ENCODE peak calls at places on chromosomes 5 and 9, in seven cellular contexts. H is psoas muscle, E is spleen, B is fibroblast of villous mesenchyme, F is kidney, G is lower leg skin, V is fibroblast of pulmonary artery. S is an unnamed sample.
A peak's percentile ranks its signal among the peaks of the same experiment; 100 is the strongest.

GRCh38 chr5:140608730-140609520 is 24.1 kb downstream of the CD14 start:
- DNase-seq in G (no peak), V (peak; percentile 58), B (no peak), H (no peak), E (no peak), F (no peak), S (peak; percentile 61)

GRCh38 chr5:141747646-141748229 is 65.7 kb upstream of the ARAP3 start:
- DNase-seq in B (no peak), E (peak; percentile 63), H (no peak), F (no peak), G (no peak), V (no peak), S (no peak)

GRCh38 chr9:23005061-23005690 is 558.6 kb downstream of the DMRTA1 start:
- DNase-seq in B (no peak), V (no peak), H (no peak), G (no peak), E (no peak), F (no peak), S (no peak)

GRCh38 chr5:92401492-92401891 is 1018.4 kb upstream of the ARRDC3 start:
- DNase-seq in G (no peak), H (no peak), B (no peak), E (no peak), F (no peak), V (peak; percentile 63), S (peak; percentile 43)

GRCh38 chr5:79318935-79319614 is 83.1 kb downstream of the JMY start:
- DNase-seq in E (no peak), G (no peak), F (no peak), B (peak; percentile 86), V (peak; percentile 85), H (no peak), S (peak; percentile 75)

GRCh38 chr5:158722940-158723339 is 376.8 kb downstream of the EBF1 start:
- DNase-seq in F (no peak), B (no peak), E (no peak), G (no peak), V (no peak), H (no peak), S (no peak)

GRCh38 chr9:7542648-7543165 is 256.9 kb downstream of the DMAC1 start:
- DNase-seq in H (no peak), E (no peak), F (no peak), G (no peak), B (no peak), V (no peak), S (no peak)

GRCh38 chr5:80146036-80146435 is 109.8 kb downstream of the SERINC5 start:
- DNase-seq in H (no peak), E (no peak), G (no peak), B (no peak), V (no peak), F (no peak), S (no peak)

GRCh38 chr5:169649486-169649885 is 12.4 kb downstream of the DOCK2 start:
- DNase-seq in B (no peak), E (no peak), G (no peak), V (no peak), H (no peak), F (no peak), S (no peak)

GRCh38 chr9:18343799-18344198 is 130.2 kb upstream of the ADAMTSL1 start:
- DNase-seq in G (no peak), F (no peak), V (peak; percentile 83), B (peak; percentile 54), H (no peak), E (no peak), S (peak; percentile 86)

GRCh38 chr9:105959491-105959890 is 265.1 kb downstream of the TMEM38B start:
- DNase-seq in E (no peak), F (no peak), B (no peak), V (no peak), G (no peak), H (no peak), S (no peak)

GRCh38 chr5:59814563-59814872 is 79.0 kb downstream of the PDE4D start:
- DNase-seq in H (no peak), E (no peak), G (no peak), F (no peak), B (no peak), V (no peak), S (no peak)

GRCh38 chr9:35237303-35237702 is 75.5 kb downstream of the UNC13B start:
- DNase-seq in B (no peak), F (no peak), E (no peak), V (no peak), G (no peak), H (no peak), S (no peak)

GRCh38 chr5:127256886-127257597 is 33.6 kb upstream of the MEGF10 start:
- DNase-seq in H (no peak), V (no peak), F (no peak), E (no peak), G (no peak), B (no peak), S (no peak)

GRCh38 chr5:5384634-5385033 is 37.8 kb upstream of the ICE1 start:
- DNase-seq in B (no peak), H (no peak), E (no peak), G (no peak), F (no peak), V (no peak), S (no peak)

GRCh38 chr5:124402144-124402581 is 344.3 kb downstream of the ZNF608 start:
- DNase-seq in H (no peak), B (peak; percentile 41), G (peak; percentile 87), F (no peak), E (no peak), V (peak; percentile 79), S (peak; percentile 41)

GRCh38 chr9:93672622-93673270 is 96.4 kb downstream of the PHF2 start:
- DNase-seq in E (no peak), G (no peak), B (no peak), H (peak; percentile 24), V (no peak), F (peak; percentile 17), S (no peak)

GRCh38 chr9:20623021-20623747 is 885 bp upstream of the MLLT3 start:
- DNase-seq in E (peak; percentile 87), H (peak; percentile 55), B (no peak), G (peak; percentile 87), F (peak; percentile 80), V (no peak), S (no peak)

GRCh38 chr9:79584655-79584982 is 12.9 kb downstream of the TLE4 start:
- DNase-seq in F (no peak), G (no peak), B (no peak), H (no peak), V (no peak), E (no peak), S (no peak)

GRCh38 chr5:176531902-176532493 is 5.2 kb downstream of the RNF44 start:
- DNase-seq in B (no peak), E (peak; percentile 84), H (no peak), G (no peak), F (peak; percentile 74), V (no peak), S (no peak)

GRCh38 chr9:107588393-107588792 is 98.8 kb upstream of the KLF4 start:
- DNase-seq in E (no peak), B (no peak), V (no peak), G (no peak), F (no peak), H (no peak), S (no peak)

GRCh38 chr5:55316289-55316688 is 8.5 kb downstream of the MTREX start:
- DNase-seq in H (no peak), E (no peak), B (no peak), G (no peak), V (no peak), F (no peak), S (no peak)
- TF ChIP-seq CTCF in H (no peak), E (no peak), B (no peak), G (no peak), V (no peak), F (no peak), S (no peak)

DNA sequence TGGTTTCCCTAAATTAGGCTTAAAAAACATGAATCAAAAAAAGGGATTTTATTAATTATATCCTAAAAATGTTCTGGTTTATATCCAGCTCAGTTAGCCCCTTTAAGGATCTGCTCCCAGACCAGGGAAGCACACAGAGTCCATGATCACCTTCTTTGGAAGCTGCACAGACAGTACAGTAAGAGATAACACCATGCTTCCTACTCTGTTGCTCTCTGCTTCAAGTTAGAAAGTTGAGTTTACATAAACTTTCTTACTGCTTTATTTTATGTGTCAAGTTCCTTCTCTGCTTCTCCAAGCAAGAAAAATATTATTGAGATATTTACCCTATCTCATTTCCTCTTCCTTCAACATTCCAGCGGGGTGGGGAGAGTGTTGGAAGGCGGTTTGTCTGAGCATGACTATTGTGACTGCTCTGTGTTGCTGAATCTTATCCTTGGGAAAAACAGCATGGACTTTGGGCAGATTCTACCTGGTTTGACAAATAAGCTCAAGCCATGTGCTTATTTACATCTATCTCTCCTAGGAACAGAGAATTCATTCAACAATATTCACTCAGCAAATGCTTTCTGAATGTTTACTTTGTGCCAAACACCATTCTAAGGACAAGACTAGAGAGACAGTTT is 66.8 kb upstream of the EPB41L4A start:
- DNase-seq in F (no peak), G (no peak), E (no peak), B (no peak), V (peak; percentile 26), H (no peak), S (peak; percentile 47)
- H3K4me3 ChIP-seq in F (no peak overlapping the region), G (no peak overlapping the region), E (no peak overlapping the region), B (no peak overlapping the region), V (no peak overlapping the region), H (no peak overlapping the region), S (no peak overlapping the region)

GRCh38 chr5:137040641-137041340 is 458.3 kb downstream of the SPOCK1 start:
- DNase-seq in F (no peak), E (no peak), V (no peak), H (no peak), B (no peak), G (no peak), S (no peak)

GRCh38 chr5:137035480-137035878 is 463.6 kb downstream of the SPOCK1 start:
- DNase-seq in H (no peak), B (no peak), G (no peak), E (no peak), V (peak; percentile 4), F (no peak), S (no peak)

GRCh38 chr5:137037848-137038247 is 461.3 kb downstream of the SPOCK1 start:
- DNase-seq in V (no peak), H (no peak), G (no peak), B (no peak), F (no peak), E (no peak), S (no peak)

GRCh38 chr5:137036630-137037029 is 462.5 kb downstream of the SPOCK1 start:
- DNase-seq in H (no peak), E (no peak), F (no peak), B (no peak), G (no peak), V (no peak), S (no peak)

GRCh38 chr5:137039939-137040515 is 459.1 kb downstream of the SPOCK1 start:
- DNase-seq in V (no peak), H (no peak), E (no peak), G (no peak), B (no peak), F (no peak), S (no peak)
- TF ChIP-seq CTCF in V (no peak), H (no peak), E (no peak), G (no peak), B (no peak), F (no peak), S (no peak)

DNA sequence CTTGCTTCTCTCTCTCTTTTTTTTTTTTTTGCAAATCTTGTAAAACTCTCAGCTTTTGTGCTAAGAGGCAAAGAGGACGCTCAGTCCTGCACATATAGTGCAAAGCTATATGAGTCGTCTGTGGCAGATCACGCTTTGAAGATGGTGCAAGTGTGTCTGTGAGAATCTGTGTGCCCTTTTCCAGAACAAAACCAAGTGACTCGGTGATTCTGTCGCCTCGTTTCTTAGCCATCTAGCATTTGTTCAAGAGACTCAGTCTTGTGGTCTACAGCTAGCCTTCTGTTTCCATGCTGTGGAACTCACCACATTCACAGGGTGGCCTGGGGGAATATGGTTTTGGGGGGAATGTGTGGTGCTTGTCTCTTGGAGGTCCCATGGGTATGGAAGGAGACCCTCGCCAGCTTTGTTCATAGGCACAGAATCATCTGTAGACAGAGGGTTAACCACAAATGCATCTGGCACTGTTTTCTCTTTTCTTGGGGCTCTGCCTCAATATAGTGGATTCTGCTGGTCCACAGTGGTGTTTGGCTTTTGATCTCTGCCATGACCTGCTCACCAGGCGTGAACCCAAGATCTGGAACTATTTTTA is 82.1 kb downstream of the C9orf152 start:
- DNase-seq in H (no peak), G (no peak), B (no peak), V (no peak), E (no peak), F (no peak), S (no peak)
- H3K4me3 ChIP-seq in H (peak overlapping the region; percentile 41), G (no peak overlapping the region), B (peak overlapping the region; percentile 67), V (peak overlapping the region; percentile 60), E (peak overlapping the region; percentile 14), F (peak overlapping the region; percentile 59), S (peak overlapping the region; percentile 41)